ENCODE peak calls at places on chromosomes 4 and X, in ten cellular contexts. One of them, this sample, is unnamed.

GRCh38 chr4:8761167-8761823 is 110.3 kb downstream of the HMX1 start:
- DNase-seq in T1000: no peak
- DNase-seq in glomerular endothelial cell: no peak
- DNase-seq in GM04504: no peak
- DNase-seq in fibroblast of lung: no peak
- DNase-seq in HT-29: no peak
- DNase-seq in NCI-H460: no peak
- DNase-seq in heart left ventricle: peak
- DNase-seq in CD8-positive, alpha-beta T cell: no peak
- DNase-seq in HCEC 1CT: no peak
- DNase-seq in this sample: no peak

GRCh38 chrX:100647095-100647494 is 3.1 kb downstream of the SRPX2 start:
- DNase-seq in HCEC 1CT: peak
- DNase-seq in NCI-H460: no peak
- DNase-seq in GM04504: no peak
- DNase-seq in T1000: no peak
- DNase-seq in fibroblast of lung: peak
- DNase-seq in CD8-positive, alpha-beta T cell: no peak
- DNase-seq in heart left ventricle: peak
- DNase-seq in HT-29: no peak
- DNase-seq in glomerular endothelial cell: no peak
- DNase-seq in this sample: no peak

GRCh38 chr4:130808492-130808891 is 1712.5 kb downstream of the C4orf33 start:
- DNase-seq in NCI-H460: peak
- DNase-seq in HCEC 1CT: peak
- DNase-seq in HT-29: peak
- DNase-seq in fibroblast of lung: peak
- DNase-seq in glomerular endothelial cell: peak
- DNase-seq in GM04504: no peak
- DNase-seq in CD8-positive, alpha-beta T cell: no peak
- DNase-seq in heart left ventricle: no peak
- DNase-seq in T1000: no peak
- DNase-seq in this sample: peak

GRCh38 chr4:128757712-128758111 is 51.8 kb upstream of the JADE1 start:
- DNase-seq in fibroblast of lung: peak
- DNase-seq in NCI-H460: no peak
- DNase-seq in glomerular endothelial cell: no peak
- DNase-seq in T1000: no peak
- DNase-seq in heart left ventricle: no peak
- DNase-seq in GM04504: no peak
- DNase-seq in CD8-positive, alpha-beta T cell: no peak
- DNase-seq in HT-29: no peak
- DNase-seq in HCEC 1CT: no peak
- DNase-seq in this sample: no peak

GRCh38 chr4:186765673-186766546 is 42.3 kb upstream of the FAT1 start:
- DNase-seq in heart left ventricle: no peak
- DNase-seq in T1000: no peak
- DNase-seq in HT-29: peak
- DNase-seq in NCI-H460: no peak
- DNase-seq in glomerular endothelial cell: no peak
- DNase-seq in CD8-positive, alpha-beta T cell: no peak
- DNase-seq in HCEC 1CT: peak
- DNase-seq in GM04504: no peak
- DNase-seq in fibroblast of lung: no peak
- DNase-seq in this sample: no peak

GRCh38 chr4:151992301-151992700 is 231.5 kb upstream of the GATB start:
- DNase-seq in GM04504: no peak
- DNase-seq in glomerular endothelial cell: no peak
- DNase-seq in HT-29: no peak
- DNase-seq in CD8-positive, alpha-beta T cell: no peak
- DNase-seq in heart left ventricle: no peak
- DNase-seq in T1000: no peak
- DNase-seq in NCI-H460: no peak
- DNase-seq in fibroblast of lung: no peak
- DNase-seq in HCEC 1CT: no peak
- DNase-seq in this sample: no peak

GRCh38 chrX:131617182-131617581 is 73.3 kb downstream of the OR13H1 start:
- DNase-seq in glomerular endothelial cell: no peak
- DNase-seq in GM04504: peak
- DNase-seq in fibroblast of lung: peak
- DNase-seq in T1000: peak
- DNase-seq in HCEC 1CT: peak
- DNase-seq in heart left ventricle: no peak
- DNase-seq in CD8-positive, alpha-beta T cell: no peak
- DNase-seq in NCI-H460: no peak
- DNase-seq in HT-29: peak
- DNase-seq in this sample: peak

GRCh38 chr4:168693750-168694470 is 197.1 kb downstream of the PALLD start:
- DNase-seq in HCEC 1CT: no peak
- DNase-seq in GM04504: no peak
- DNase-seq in T1000: no peak
- DNase-seq in CD8-positive, alpha-beta T cell: no peak
- DNase-seq in HT-29: no peak
- DNase-seq in heart left ventricle: no peak
- DNase-seq in fibroblast of lung: no peak
- DNase-seq in NCI-H460: no peak
- DNase-seq in glomerular endothelial cell: no peak
- DNase-seq in this sample: peak

GRCh38 chr4:3533421-3533820 is 1.2 kb upstream of the LRPAP1 start:
- DNase-seq in CD8-positive, alpha-beta T cell: no peak
- DNase-seq in fibroblast of lung: no peak
- DNase-seq in heart left ventricle: no peak
- DNase-seq in NCI-H460: no peak
- DNase-seq in GM04504: no peak
- DNase-seq in glomerular endothelial cell: no peak
- DNase-seq in HCEC 1CT: no peak
- DNase-seq in T1000: no peak
- DNase-seq in HT-29: no peak
- DNase-seq in this sample: no peak

GRCh38 chrX:21255207-21255606 is 119.0 kb upstream of the CNKSR2 start:
- DNase-seq in GM04504: no peak
- DNase-seq in T1000: no peak
- DNase-seq in HCEC 1CT: no peak
- DNase-seq in NCI-H460: no peak
- DNase-seq in heart left ventricle: no peak
- DNase-seq in glomerular endothelial cell: no peak
- DNase-seq in fibroblast of lung: no peak
- DNase-seq in CD8-positive, alpha-beta T cell: no peak
- DNase-seq in HT-29: no peak
- DNase-seq in this sample: no peak

GRCh38 chr4:27917381-27917780 is 1056.7 kb downstream of the STIM2 start:
- DNase-seq in HCEC 1CT: no peak
- DNase-seq in HT-29: no peak
- DNase-seq in T1000: no peak
- DNase-seq in CD8-positive, alpha-beta T cell: no peak
- DNase-seq in GM04504: no peak
- DNase-seq in NCI-H460: no peak
- DNase-seq in heart left ventricle: no peak
- DNase-seq in glomerular endothelial cell: no peak
- DNase-seq in fibroblast of lung: no peak
- DNase-seq in this sample: no peak

GRCh38 chrX:119145241-119145653 is 17.6 kb upstream of the KIAA1210 start:
- DNase-seq in HCEC 1CT: no peak
- DNase-seq in NCI-H460: peak
- DNase-seq in fibroblast of lung: peak
- DNase-seq in HT-29: peak
- DNase-seq in glomerular endothelial cell: no peak
- DNase-seq in GM04504: peak
- DNase-seq in T1000: no peak
- DNase-seq in CD8-positive, alpha-beta T cell: no peak
- DNase-seq in heart left ventricle: no peak
- DNase-seq in this sample: peak

GRCh38 chrX:334331-334891 is 15.8 kb upstream of the GTPBP6 start:
- DNase-seq in HCEC 1CT: no peak
- DNase-seq in HT-29: no peak
- DNase-seq in NCI-H460: no peak
- DNase-seq in heart left ventricle: peak
- DNase-seq in fibroblast of lung: no peak
- DNase-seq in GM04504: no peak
- DNase-seq in CD8-positive, alpha-beta T cell: no peak
- DNase-seq in glomerular endothelial cell: no peak
- DNase-seq in T1000: no peak
- DNase-seq in this sample: no peak

GRCh38 chr4:137674066-137674465 is 141.8 kb upstream of the PCDH18 start:
- DNase-seq in HCEC 1CT: peak
- DNase-seq in GM04504: no peak
- DNase-seq in heart left ventricle: no peak
- DNase-seq in NCI-H460: no peak
- DNase-seq in HT-29: no peak
- DNase-seq in fibroblast of lung: no peak
- DNase-seq in T1000: no peak
- DNase-seq in CD8-positive, alpha-beta T cell: no peak
- DNase-seq in glomerular endothelial cell: no peak
- DNase-seq in this sample: peak

GRCh38 chr4:8474856-8475255 is 34.3 kb downstream of the TRMT44 start:
- DNase-seq in CD8-positive, alpha-beta T cell: no peak
- DNase-seq in HT-29: no peak
- DNase-seq in GM04504: no peak
- DNase-seq in glomerular endothelial cell: no peak
- DNase-seq in T1000: no peak
- DNase-seq in heart left ventricle: no peak
- DNase-seq in fibroblast of lung: no peak
- DNase-seq in HCEC 1CT: no peak
- DNase-seq in NCI-H460: no peak
- DNase-seq in this sample: no peak

GRCh38 chr4:159735281-159736207 is 632.7 kb downstream of the RAPGEF2 start:
- DNase-seq in CD8-positive, alpha-beta T cell: no peak
- DNase-seq in fibroblast of lung: no peak
- DNase-seq in NCI-H460: no peak
- DNase-seq in HCEC 1CT: no peak
- DNase-seq in HT-29: no peak
- DNase-seq in glomerular endothelial cell: no peak
- DNase-seq in T1000: no peak
- DNase-seq in GM04504: no peak
- DNase-seq in heart left ventricle: no peak
- DNase-seq in this sample: no peak

GRCh38 chr4:33037464-33037863 is 2317.3 kb downstream of the PCDH7 start:
- DNase-seq in GM04504: no peak
- DNase-seq in heart left ventricle: no peak
- DNase-seq in HT-29: no peak
- DNase-seq in CD8-positive, alpha-beta T cell: no peak
- DNase-seq in fibroblast of lung: no peak
- DNase-seq in NCI-H460: no peak
- DNase-seq in glomerular endothelial cell: no peak
- DNase-seq in T1000: no peak
- DNase-seq in HCEC 1CT: no peak
- DNase-seq in this sample: no peak

GRCh38 chrX:2859197-2859797 is 30.6 kb downstream of the GYG2 start:
- DNase-seq in T1000: no peak
- DNase-seq in CD8-positive, alpha-beta T cell: no peak
- DNase-seq in NCI-H460: no peak
- DNase-seq in GM04504: no peak
- DNase-seq in HCEC 1CT: no peak
- DNase-seq in heart left ventricle: no peak
- DNase-seq in HT-29: no peak
- DNase-seq in fibroblast of lung: no peak
- DNase-seq in glomerular endothelial cell: no peak
- DNase-seq in this sample: no peak

GRCh38 chrX:106999002-106999975 is 723 bp downstream of the MORC4 start:
- DNase-seq in GM04504: peak
- DNase-seq in T1000: no peak
- DNase-seq in heart left ventricle: peak
- DNase-seq in CD8-positive, alpha-beta T cell: peak
- DNase-seq in HT-29: peak
- DNase-seq in NCI-H460: peak
- DNase-seq in fibroblast of lung: peak
- DNase-seq in HCEC 1CT: peak
- DNase-seq in glomerular endothelial cell: no peak
- DNase-seq in this sample: peak

GRCh38 chrX:1487401-1487800 is 34.7 kb upstream of the ASMTL start:
- DNase-seq in HCEC 1CT: no peak
- DNase-seq in CD8-positive, alpha-beta T cell: no peak
- DNase-seq in HT-29: no peak
- DNase-seq in fibroblast of lung: no peak
- DNase-seq in heart left ventricle: no peak
- DNase-seq in glomerular endothelial cell: no peak
- DNase-seq in T1000: no peak
- DNase-seq in GM04504: no peak
- DNase-seq in NCI-H460: no peak
- DNase-seq in this sample: no peak

GRCh38 chr4:82780398-82781231 is 18.0 kb downstream of the SCD5 start:
- DNase-seq in GM04504: no peak
- DNase-seq in heart left ventricle: peak
- DNase-seq in glomerular endothelial cell: no peak
- DNase-seq in fibroblast of lung: peak
- DNase-seq in T1000: no peak
- DNase-seq in CD8-positive, alpha-beta T cell: no peak
- DNase-seq in NCI-H460: no peak
- DNase-seq in HCEC 1CT: no peak
- DNase-seq in HT-29: peak
- DNase-seq in this sample: no peak

GRCh38 chr4:138647433-138647832 is 368.1 kb upstream of the NOCT start:
- DNase-seq in CD8-positive, alpha-beta T cell: no peak
- DNase-seq in T1000: no peak
- DNase-seq in HT-29: no peak
- DNase-seq in NCI-H460: no peak
- DNase-seq in glomerular endothelial cell: no peak
- DNase-seq in fibroblast of lung: no peak
- DNase-seq in HCEC 1CT: no peak
- DNase-seq in heart left ventricle: no peak
- DNase-seq in GM04504: no peak
- DNase-seq in this sample: no peak

GRCh38 chr4:117447925-117448324 is 362.5 kb upstream of the TRAM1L1 start:
- DNase-seq in CD8-positive, alpha-beta T cell: no peak
- DNase-seq in NCI-H460: no peak
- DNase-seq in heart left ventricle: no peak
- DNase-seq in HCEC 1CT: no peak
- DNase-seq in T1000: no peak
- DNase-seq in fibroblast of lung: no peak
- DNase-seq in glomerular endothelial cell: no peak
- DNase-seq in GM04504: no peak
- DNase-seq in HT-29: peak
- DNase-seq in this sample: no peak

GRCh38 chr4:138062929-138063328 is 179.2 kb downstream of the SLC7A11 start:
- DNase-seq in NCI-H460: no peak
- DNase-seq in glomerular endothelial cell: no peak
- DNase-seq in CD8-positive, alpha-beta T cell: no peak
- DNase-seq in HCEC 1CT: peak
- DNase-seq in T1000: no peak
- DNase-seq in GM04504: no peak
- DNase-seq in fibroblast of lung: peak
- DNase-seq in HT-29: no peak
- DNase-seq in heart left ventricle: no peak
- DNase-seq in this sample: peak

GRCh38 chr4:3640587-3640962 is 108.4 kb upstream of the LRPAP1 start:
- DNase-seq in NCI-H460: no peak
- DNase-seq in GM04504: no peak
- DNase-seq in heart left ventricle: peak
- DNase-seq in glomerular endothelial cell: no peak
- DNase-seq in CD8-positive, alpha-beta T cell: no peak
- DNase-seq in fibroblast of lung: no peak
- DNase-seq in T1000: no peak
- DNase-seq in HCEC 1CT: no peak
- DNase-seq in HT-29: no peak
- DNase-seq in this sample: peak

GRCh38 chr4:16752150-16752549 is 146.3 kb downstream of the LDB2 start:
- DNase-seq in fibroblast of lung: peak
- DNase-seq in HT-29: peak
- DNase-seq in NCI-H460: no peak
- DNase-seq in heart left ventricle: no peak
- DNase-seq in HCEC 1CT: no peak
- DNase-seq in glomerular endothelial cell: no peak
- DNase-seq in GM04504: no peak
- DNase-seq in T1000: no peak
- DNase-seq in CD8-positive, alpha-beta T cell: no peak
- DNase-seq in this sample: no peak

GRCh38 chrX:8520791-8521190 is 56.2 kb downstream of the VCX3B start:
- DNase-seq in heart left ventricle: no peak
- DNase-seq in GM04504: no peak
- DNase-seq in fibroblast of lung: no peak
- DNase-seq in CD8-positive, alpha-beta T cell: no peak
- DNase-seq in HCEC 1CT: no peak
- DNase-seq in HT-29: no peak
- DNase-seq in glomerular endothelial cell: no peak
- DNase-seq in T1000: no peak
- DNase-seq in NCI-H460: no peak
- DNase-seq in this sample: no peak

GRCh38 chr4:185227131-185227551 is 17.7 kb downstream of the SNX25 start:
- DNase-seq in NCI-H460: no peak
- DNase-seq in CD8-positive, alpha-beta T cell: no peak
- DNase-seq in T1000: no peak
- DNase-seq in glomerular endothelial cell: no peak
- DNase-seq in heart left ventricle: no peak
- DNase-seq in HT-29: no peak
- DNase-seq in HCEC 1CT: no peak
- DNase-seq in GM04504: no peak
- DNase-seq in fibroblast of lung: peak
- DNase-seq in this sample: no peak

This sample was measured in RKO.